ENCODE peak calls at places on chromosomes 7 and 10, in nine cellular contexts. T is CD8-positive, alpha-beta T cell; V is cardiac fibroblast; R is PC-3; W is A549; Y is fibroblast of mammary gland; U is AG10803; Q is tibial nerve; G is fibroblast of lung. C is an unnamed sample.

GRCh38 chr10:6154566-6154965 is 48.2 kb upstream of the PFKFB3 start:
- DNase-seq in G (no peak), R (no peak), V (no peak), Y (no peak), U (no peak), W (no peak), T (no peak), Q (no peak), C (no peak)

GRCh38 chr7:54664235-54665228 is 94.5 kb downstream of the SEC61G start:
- DNase-seq in G (peak), V (peak), U (no peak), T (no peak), W (peak), Q (no peak), Y (peak), R (peak), C (peak)

GRCh38 chr7:22447759-22448158 is 52.2 kb downstream of the STEAP1B start:
- DNase-seq in W (no peak), G (no peak), U (no peak), Y (no peak), V (no peak), Q (no peak), R (no peak), T (no peak), C (no peak)

GRCh38 chr7:150435390-150436073 is 14.9 kb upstream of the GIMAP8 start:
- DNase-seq in Y (no peak), G (no peak), T (no peak), R (no peak), V (no peak), Q (no peak), W (no peak), U (no peak), C (no peak)

GRCh38 chr7:67512481-67512880 is 515.8 kb downstream of the TYW1 start:
- DNase-seq in G (no peak), Q (no peak), W (no peak), R (no peak), U (no peak), V (no peak), T (no peak), Y (no peak), C (no peak)

GRCh38 chr10:5582736-5583135 is 58.0 kb downstream of the CALML3 start:
- DNase-seq in V (no peak), U (no peak), R (no peak), W (no peak), Y (no peak), G (no peak), Q (no peak), T (no peak), C (no peak)

GRCh38 chr7:123748171-123748733 is 551 bp downstream of the WASL start:
- DNase-seq in Y (peak), U (peak), V (peak), R (peak), Q (peak), G (peak), W (peak), T (peak), C (peak)

GRCh38 chr10:60896715-60897114 is 47.3 kb downstream of the RHOBTB1 start:
- DNase-seq in T (no peak), Q (no peak), Y (peak), U (no peak), W (no peak), R (no peak), V (peak), G (peak), C (peak)

GRCh38 chr7:103964269-103964668 is 25.2 kb downstream of the RELN start:
- DNase-seq in R (no peak), T (no peak), U (no peak), G (no peak), Y (no peak), V (no peak), W (no peak), Q (no peak), C (no peak)

DNA sequence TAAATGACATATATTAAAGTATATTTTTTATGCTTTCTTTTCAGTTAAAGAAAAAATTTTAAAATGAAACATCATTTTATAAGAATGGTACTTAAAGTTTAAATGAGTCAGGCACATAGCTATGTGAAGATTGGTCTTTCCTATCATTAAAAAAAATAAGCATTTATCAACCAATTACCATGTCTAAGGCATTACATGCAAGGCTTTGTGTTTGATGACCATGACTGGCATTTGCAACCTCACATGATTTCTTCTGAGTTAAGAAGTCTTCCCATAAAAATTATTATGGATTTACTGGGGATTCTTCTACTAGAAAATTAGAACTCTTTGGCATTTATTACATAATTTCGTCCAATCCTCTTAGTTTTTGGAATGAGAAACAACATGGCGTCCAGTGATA is 776.1 kb downstream of the MAGI2 start:
- DNase-seq in T (no peak), R (no peak), W (no peak), G (peak), Q (no peak), V (no peak), U (peak), Y (no peak), C (no peak)
- H3K4me3 ChIP-seq in T (no peak), R (no peak), W (no peak), G (no peak), Q (no peak), V (no peak), U (no peak), Y (no peak), C (no peak)

GRCh38 chr10:13991353-13991752 is 339.4 kb downstream of the FRMD4A start:
- DNase-seq in G (no peak), R (no peak), T (no peak), V (no peak), W (no peak), Q (no peak), U (no peak), Y (no peak), C (no peak)
- TF ChIP-seq CTCF in G (peak), R (no peak), T (no peak), V (no peak), W (no peak), Q (no peak), U (no peak), Y (no peak), C (no peak)

GRCh38 chr7:157279973-157280841 is 56.6 kb upstream of the DNAJB6 start:
- DNase-seq in G (no peak), R (no peak), W (no peak), Q (no peak), T (no peak), V (no peak), U (no peak), Y (no peak), C (no peak)
- H3K4me3 ChIP-seq in G (no peak), R (peak), W (no peak), Q (peak), T (no peak), V (peak), U (peak), Y (no peak), C (no peak)

GRCh38 chr7:135704074-135704473 is 23.9 kb downstream of the SLC13A4 start:
- DNase-seq in V (no peak), G (no peak), T (no peak), Q (no peak), Y (no peak), U (no peak), W (no peak), R (no peak), C (no peak)
- TF ChIP-seq CTCF in V (peak), G (no peak), T (no peak), Q (no peak), Y (peak), U (no peak), W (no peak), R (peak), C (peak)

GRCh38 chr7:140639366-140640053 is 1.1 kb downstream of the DENND2A start:
- DNase-seq in R (peak), Q (no peak), T (no peak), Y (peak), W (no peak), G (peak), U (peak), V (peak), C (peak)
- H3K4me3 ChIP-seq in R (peak), Q (peak), T (peak), Y (peak), W (peak), G (peak), U (peak), V (peak), C (peak)

DNA sequence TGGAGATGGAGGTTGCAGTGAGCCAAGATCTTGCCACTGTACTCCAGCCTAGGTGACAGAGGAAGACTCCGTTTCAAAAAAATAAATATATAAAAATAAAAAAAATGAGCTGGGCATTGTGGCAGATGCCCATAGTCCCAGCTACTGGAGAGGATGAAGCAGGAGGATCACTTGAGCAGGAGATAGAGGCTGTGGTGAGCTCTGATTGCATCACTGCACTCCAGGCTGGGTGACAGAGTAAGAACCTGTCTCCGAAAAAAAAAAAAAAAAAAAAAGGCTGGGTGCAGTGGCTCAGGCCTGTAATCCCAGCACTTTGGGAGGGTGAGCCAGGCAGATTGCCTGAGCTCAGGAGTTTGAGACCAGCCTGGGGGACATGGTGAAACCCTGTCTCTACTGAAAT is 11.8 kb downstream of the ZNF487 start:
- DNase-seq in Q (no peak), U (no peak), T (no peak), V (no peak), W (no peak), Y (no peak), G (no peak), R (no peak), C (no peak)
- TF ChIP-seq CTCF in Q (no peak), U (no peak), T (no peak), V (no peak), W (no peak), Y (no peak), G (no peak), R (no peak), C (no peak)

GRCh38 chr10:72364239-72364777 is 9.6 kb upstream of the DNAJB12 start:
- DNase-seq in V (peak), W (peak), Q (peak), G (peak), T (peak), Y (peak), R (peak), U (peak), C (peak)
- H3K4me3 ChIP-seq in V (peak), W (peak), Q (peak), G (no peak), T (peak), Y (peak), R (no peak), U (no peak), C (no peak)

DNA sequence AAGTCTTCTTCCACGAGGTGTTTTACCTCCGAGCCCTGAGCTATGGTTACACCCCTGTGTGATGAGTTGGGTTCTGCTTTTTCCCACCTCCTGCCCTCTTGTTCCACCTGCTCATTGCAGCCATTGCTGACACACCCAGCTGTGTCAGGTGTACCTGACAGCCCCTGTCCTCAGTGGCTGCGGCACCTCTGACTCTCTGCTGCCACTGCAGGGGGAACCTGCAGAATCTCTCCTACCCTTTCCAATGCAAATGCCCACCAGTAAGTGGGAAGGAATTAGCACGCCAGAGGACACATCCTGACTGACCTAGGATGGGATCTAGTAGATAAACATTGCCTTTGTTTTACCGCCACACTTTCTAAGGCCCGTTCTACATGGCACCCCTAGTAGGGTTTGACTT is 600.9 kb upstream of the MKI67 start:
- DNase-seq in T (no peak), Q (no peak), R (no peak), U (no peak), V (no peak), G (no peak), W (no peak), Y (no peak), C (no peak)
- TF ChIP-seq CTCF in T (no peak), Q (no peak), R (no peak), U (no peak), V (no peak), G (no peak), W (no peak), Y (no peak), C (no peak)

GRCh38 chr10:12237265-12238220 is 41.6 kb downstream of the CDC123 start:
- DNase-seq in T (no peak), G (peak), W (no peak), V (no peak), Y (no peak), U (peak), Q (no peak), R (no peak), C (no peak)

GRCh38 chr10:12238821-12239220 is 42.8 kb downstream of the CDC123 start:
- DNase-seq in R (no peak), Y (no peak), Q (no peak), G (no peak), V (no peak), T (no peak), W (no peak), U (no peak), C (no peak)

GRCh38 chr10:12243860-12244620 is 48.1 kb downstream of the CDC123 start:
- DNase-seq in G (no peak), V (no peak), T (no peak), W (no peak), Q (no peak), U (no peak), R (no peak), Y (no peak), C (no peak)

GRCh38 chr10:12241810-12242529 is 46.0 kb downstream of the CDC123 start:
- DNase-seq in T (no peak), R (no peak), W (no peak), G (peak), U (no peak), Q (no peak), Y (peak), V (peak), C (no peak)
- H3K4me3 ChIP-seq in T (no peak), R (no peak), W (no peak), G (no peak), U (no peak), Q (no peak), Y (no peak), V (no peak), C (no peak)

C was measured in fibroblast of the aortic adventitia.